ENCODE peak calls at places on chromosomes 6 and 20, in six cellular contexts. L is breast epithelium, R is tibial nerve, O is heart left ventricle, Y is HCT116, V is adrenal gland. G is an unnamed sample. For H3K27me3, the result is how much of the 10 kb centered on the place peaks cover.

GRCh38 chr20:51275816-51276215 is 252.9 kb upstream of the KCNG1 start:
- DNase-seq in Y (no peak), L (no peak), R (no peak), V (no peak), O (no peak), G (no peak)

GRCh38 chr6:13226071-13226470 is 102.3 kb downstream of the TBC1D7 start:
- DNase-seq in O (no peak), R (no peak), L (no peak), Y (no peak), V (no peak), G (no peak)

GRCh38 chr20:48339147-48339985 is 488.4 kb downstream of the PREX1 start:
- DNase-seq in Y (no peak), R (peak), V (peak), L (no peak), O (no peak), G (no peak)

GRCh38 chr20:32702706-32703425 is 29.1 kb upstream of the C20orf203 start:
- DNase-seq in O (no peak), Y (no peak), V (no peak), R (no peak), L (no peak), G (no peak)

GRCh38 chr20:13105864-13106457 is 97.2 kb downstream of the SPTLC3 start:
- DNase-seq in V (peak), R (no peak), Y (peak), O (no peak), L (no peak), G (peak)

GRCh38 chr20:3808141-3808479 is 12.0 kb downstream of the CDC25B start:
- DNase-seq in Y (peak), R (peak), V (peak), L (peak), O (peak), G (peak)

GRCh38 chr6:8969747-8970146 is 534.4 kb upstream of the SLC35B3 start:
- DNase-seq in O (no peak), V (no peak), R (no peak), L (no peak), Y (no peak), G (no peak)

GRCh38 chr20:17617212-17617867 is 47.5 kb downstream of the DSTN start:
- DNase-seq in R (peak), V (peak), O (no peak), L (peak), Y (peak), G (no peak)

GRCh38 chr20:4571759-4572531 is 149.8 kb upstream of the PRND start:
- DNase-seq in R (no peak), Y (no peak), O (no peak), V (no peak), L (no peak), G (no peak)

GRCh38 chr6:17600527-17601388 is 656 bp downstream of the FAM8A1 start:
- DNase-seq in Y (no peak), O (peak), L (no peak), R (peak), V (peak), G (peak)

GRCh38 chr6:8939615-8940014 is 504.3 kb upstream of the SLC35B3 start:
- DNase-seq in V (no peak), R (no peak), L (no peak), O (no peak), Y (peak), G (peak)

GRCh38 chr6:167506443-167507231 is 181.8 kb downstream of the TTLL2 start:
- DNase-seq in L (no peak), R (no peak), Y (no peak), O (no peak), V (no peak), G (no peak)

GRCh38 chr20:44495257-44495656 is 19.6 kb downstream of the TTPAL start:
- DNase-seq in V (no peak), Y (no peak), O (no peak), R (no peak), L (no peak), G (peak)

GRCh38 chr6:107606407-107606806 is 116.5 kb downstream of the SOBP start:
- DNase-seq in V (no peak), Y (no peak), O (no peak), R (no peak), L (no peak), G (no peak)

GRCh38 chr6:104597541-104598050 is 262.1 kb downstream of the HACE1 start:
- DNase-seq in Y (no peak), R (no peak), V (no peak), L (no peak), O (no peak), G (no peak)

GRCh38 chr6:157317129-157317814 is 6.0 kb downstream of the TMEM242 start:
- DNase-seq in V (peak), L (peak), O (peak), R (peak), Y (peak), G (peak)

GRCh38 chr6:29673161-29673560 is 7.8 kb downstream of the ZFP57 start:
- DNase-seq in Y (no peak), O (no peak), V (no peak), L (no peak), R (no peak), G (no peak)
- TF ChIP-seq CTCF in Y (no peak), O (no peak), V (no peak), L (no peak), R (no peak), G (no peak)

GRCh38 chr20:56926501-56926900 is 297.4 kb downstream of the TFAP2C start:
- DNase-seq in V (no peak), Y (no peak), R (no peak), L (no peak), O (no peak), G (no peak)
- H3K27me3 ChIP-seq in V (half or more), Y (under half), R (half or more), L (half or more), O (half or more), G (under half)

GRCh38 chr20:61480158-61480825 is 228.2 kb downstream of the CDH4 start:
- DNase-seq in O (no peak), R (no peak), Y (no peak), L (no peak), V (no peak), G (no peak)
- TF ChIP-seq CTCF in O (no peak), R (no peak), Y (no peak), L (no peak), V (no peak), G (no peak)

GRCh38 chr6:160766657-160767018 is 64.6 kb downstream of the PLG start:
- DNase-seq in O (no peak), V (no peak), L (no peak), R (no peak), Y (no peak), G (no peak)

GRCh38 chr6:160765412-160765811 is 63.4 kb downstream of the PLG start:
- DNase-seq in O (no peak), Y (no peak), L (no peak), R (no peak), V (no peak), G (no peak)

GRCh38 chr6:160767019-160767646 is 65.1 kb downstream of the PLG start:
- DNase-seq in R (peak), O (peak), L (peak), V (peak), Y (no peak), G (peak)

GRCh38 chr6:160768101-160768500 is 66.1 kb downstream of the PLG start:
- DNase-seq in R (no peak), V (no peak), O (no peak), L (no peak), Y (no peak), G (no peak)

DNA sequence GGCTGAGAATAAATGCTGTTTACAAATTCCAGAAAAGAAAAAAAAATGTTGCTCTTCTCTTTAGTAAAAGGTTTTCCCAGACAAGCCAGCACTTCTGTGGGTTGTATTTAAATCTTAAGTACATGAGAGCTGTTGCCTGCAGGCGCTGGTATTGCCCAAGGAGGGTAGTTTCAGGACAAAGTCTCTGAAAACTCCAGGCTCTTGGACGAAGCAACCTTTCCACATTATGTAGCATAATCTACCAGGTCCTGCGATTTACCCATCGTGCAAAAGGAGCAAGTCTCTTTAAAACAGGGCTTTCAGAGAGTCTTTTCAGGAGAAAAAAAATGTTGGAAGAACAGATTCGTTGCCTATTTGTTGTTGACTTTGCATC is 65.6 kb downstream of the PLG start:
- DNase-seq in L (no peak), O (no peak), R (no peak), V (no peak), Y (no peak), G (no peak)
- H3K27me3 ChIP-seq in L (under half), O (under half), R (under half), V (under half), Y (under half), G (under half)

G was measured in bronchial epithelial cell.